ENCODE peak calls at places on chromosomes 3 and 15, in seven cellular contexts. One of them, this sample, is unnamed.

GRCh38 chr15:51750942-51751686 is at the start of gene TMOD2:
- DNase-seq in RWPE1: peak
- DNase-seq in GM06990: peak
- DNase-seq in iris pigment epithelial cell: peak
- DNase-seq in BJ: no peak
- DNase-seq in naive thymus-derived CD4-positive, alpha-beta T cell: peak
- DNase-seq in right cardiac atrium: peak
- DNase-seq in this sample: peak

GRCh38 chr15:29668120-29668602 is 154.1 kb downstream of the TJP1 start:
- DNase-seq in RWPE1: peak
- DNase-seq in GM06990: no peak
- DNase-seq in iris pigment epithelial cell: peak
- DNase-seq in BJ: peak
- DNase-seq in naive thymus-derived CD4-positive, alpha-beta T cell: no peak
- DNase-seq in right cardiac atrium: peak
- DNase-seq in this sample: no peak

GRCh38 chr15:65937476-65937875 is 68.2 kb downstream of the RAB11A start:
- DNase-seq in RWPE1: no peak
- DNase-seq in GM06990: no peak
- DNase-seq in iris pigment epithelial cell: peak
- DNase-seq in BJ: no peak
- DNase-seq in naive thymus-derived CD4-positive, alpha-beta T cell: no peak
- DNase-seq in right cardiac atrium: no peak
- DNase-seq in this sample: no peak

GRCh38 chr3:43893721-43894120 is 203.0 kb downstream of the ABHD5 start:
- DNase-seq in RWPE1: no peak
- DNase-seq in GM06990: no peak
- DNase-seq in iris pigment epithelial cell: peak
- DNase-seq in BJ: no peak
- DNase-seq in naive thymus-derived CD4-positive, alpha-beta T cell: no peak
- DNase-seq in right cardiac atrium: no peak
- DNase-seq in this sample: no peak

GRCh38 chr3:62919784-62920183 is 44.6 kb upstream of the CADPS start:
- DNase-seq in RWPE1: no peak
- DNase-seq in GM06990: no peak
- DNase-seq in iris pigment epithelial cell: no peak
- DNase-seq in BJ: no peak
- DNase-seq in naive thymus-derived CD4-positive, alpha-beta T cell: no peak
- DNase-seq in right cardiac atrium: no peak
- DNase-seq in this sample: no peak

GRCh38 chr15:80615783-80616391 is 79.2 kb upstream of the ABHD17C start:
- DNase-seq in RWPE1: peak
- DNase-seq in GM06990: no peak
- DNase-seq in iris pigment epithelial cell: peak
- DNase-seq in BJ: peak
- DNase-seq in naive thymus-derived CD4-positive, alpha-beta T cell: no peak
- DNase-seq in right cardiac atrium: peak
- DNase-seq in this sample: no peak

GRCh38 chr3:197420566-197420965 is 122.2 kb upstream of the DLG1 start:
- DNase-seq in RWPE1: no peak
- DNase-seq in GM06990: no peak
- DNase-seq in iris pigment epithelial cell: no peak
- DNase-seq in BJ: no peak
- DNase-seq in naive thymus-derived CD4-positive, alpha-beta T cell: no peak
- DNase-seq in right cardiac atrium: no peak
- DNase-seq in this sample: no peak

GRCh38 chr15:42159381-42160015 is 3.1 kb upstream of the PLA2G4F start:
- DNase-seq in RWPE1: no peak
- DNase-seq in GM06990: no peak
- DNase-seq in iris pigment epithelial cell: no peak
- DNase-seq in BJ: no peak
- DNase-seq in naive thymus-derived CD4-positive, alpha-beta T cell: no peak
- DNase-seq in right cardiac atrium: peak
- DNase-seq in this sample: no peak

GRCh38 chr3:152245498-152246175 is 23.1 kb upstream of the MBNL1 start:
- DNase-seq in RWPE1: no peak
- DNase-seq in GM06990: no peak
- DNase-seq in iris pigment epithelial cell: no peak
- DNase-seq in BJ: no peak
- DNase-seq in naive thymus-derived CD4-positive, alpha-beta T cell: no peak
- DNase-seq in right cardiac atrium: no peak
- DNase-seq in this sample: no peak

GRCh38 chr15:23860846-23861245 is 173.7 kb upstream of the NDN start:
- DNase-seq in RWPE1: no peak
- DNase-seq in GM06990: no peak
- DNase-seq in iris pigment epithelial cell: no peak
- DNase-seq in BJ: no peak
- DNase-seq in naive thymus-derived CD4-positive, alpha-beta T cell: no peak
- DNase-seq in right cardiac atrium: no peak
- DNase-seq in this sample: no peak

GRCh38 chr3:33083958-33084357 is 13.0 kb downstream of the GLB1 start:
- DNase-seq in RWPE1: no peak
- DNase-seq in GM06990: no peak
- DNase-seq in iris pigment epithelial cell: no peak
- DNase-seq in BJ: no peak
- DNase-seq in naive thymus-derived CD4-positive, alpha-beta T cell: no peak
- DNase-seq in right cardiac atrium: no peak
- DNase-seq in this sample: no peak

GRCh38 chr15:67590191-67590590 is 47.7 kb downstream of the MAP2K5 start:
- DNase-seq in RWPE1: no peak
- DNase-seq in GM06990: no peak
- DNase-seq in iris pigment epithelial cell: no peak
- DNase-seq in BJ: no peak
- DNase-seq in naive thymus-derived CD4-positive, alpha-beta T cell: no peak
- DNase-seq in right cardiac atrium: no peak
- DNase-seq in this sample: no peak

GRCh38 chr3:133792171-133792763 is 13.3 kb upstream of the SRPRB start:
- DNase-seq in RWPE1: no peak
- DNase-seq in GM06990: no peak
- DNase-seq in iris pigment epithelial cell: peak
- DNase-seq in BJ: no peak
- DNase-seq in naive thymus-derived CD4-positive, alpha-beta T cell: no peak
- DNase-seq in right cardiac atrium: no peak
- DNase-seq in this sample: no peak

GRCh38 chr3:37751016-37751415 is 110.7 kb upstream of the CTDSPL start:
- DNase-seq in RWPE1: no peak
- DNase-seq in GM06990: no peak
- DNase-seq in iris pigment epithelial cell: no peak
- DNase-seq in BJ: no peak
- DNase-seq in naive thymus-derived CD4-positive, alpha-beta T cell: no peak
- DNase-seq in right cardiac atrium: no peak
- DNase-seq in this sample: no peak

GRCh38 chr3:17055374-17056276 is 170.9 kb downstream of the PLCL2 start:
- DNase-seq in RWPE1: no peak
- DNase-seq in GM06990: no peak
- DNase-seq in iris pigment epithelial cell: no peak
- DNase-seq in BJ: no peak
- DNase-seq in naive thymus-derived CD4-positive, alpha-beta T cell: no peak
- DNase-seq in right cardiac atrium: no peak
- DNase-seq in this sample: no peak

This sample was measured in CD4-positive, alpha-beta memory T cell.